ENCODE peak calls at places on chromosomes 2 and 18, in four cellular contexts. W, Z, K and F are unnamed samples.
A peak's percentile ranks its signal among the peaks of the same experiment; 100 is the strongest.

GRCh38 chr18:50277935-50278334 is 3.4 kb downstream of the MBD1 start:
- DNase-seq in Z (peak; percentile 85), W (no peak), K (no peak), F (no peak)

GRCh38 chr2:205025580-205026240 is 480.4 kb downstream of the PARD3B start:
- DNase-seq in K (no peak), W (no peak), Z (peak; percentile 16), F (no peak)

GRCh38 chr2:134250840-134251461 is 2.9 kb upstream of the MGAT5 start:
- DNase-seq in W (no peak), K (no peak), Z (no peak), F (no peak)

GRCh38 chr2:240235149-240235803 is 94.8 kb upstream of the OTOS start:
- DNase-seq in Z (no peak), K (peak; percentile 51), W (no peak), F (no peak)

GRCh38 chr18:38297910-38298309 is 732.3 kb upstream of the CELF4 start:
- DNase-seq in Z (no peak), K (no peak), W (no peak), F (no peak)

GRCh38 chr2:224938670-224939309 is 103.5 kb downstream of the DOCK10 start:
- DNase-seq in K (no peak), W (no peak), Z (peak; percentile 94), F (no peak)

GRCh38 chr18:49076767-49077166 is 126.0 kb upstream of the SMAD7 start:
- DNase-seq in Z (no peak), W (no peak), K (no peak), F (no peak)

GRCh38 chr2:217918220-217919024 is 84.4 kb downstream of the TNS1 start:
- DNase-seq in K (peak; percentile 70), Z (peak; percentile 78), W (no peak), F (no peak)

GRCh38 chr2:61425605-61426155 is 45.2 kb downstream of the USP34 start:
- DNase-seq in W (no peak), Z (no peak), K (no peak), F (no peak)

GRCh38 chr18:79763407-79763806 is 34.3 kb upstream of the KCNG2 start:
- DNase-seq in W (no peak), K (no peak), Z (no peak), F (no peak)

GRCh38 chr2:217551229-217551909 is 451.4 kb downstream of the TNS1 start:
- DNase-seq in Z (peak; percentile 35), W (no peak), K (no peak), F (no peak)

GRCh38 chr2:128302011-128302743 is 16.5 kb downstream of the HS6ST1 start:
- DNase-seq in K (peak; percentile 53), Z (no peak), W (no peak), F (no peak)

GRCh38 chr2:115036818-115037217 is 594.4 kb downstream of the DPP10 start:
- DNase-seq in Z (no peak), K (no peak), W (no peak), F (no peak)